ENCODE peak calls at places on chromosomes 3 and 15, in eight cellular contexts. B is posterior vena cava; P is DND-41; J is GM19239; N is sciatic nerve; K is EH; L is IMR-90; H is CD8-positive, alpha-beta memory T cell. Y is an unnamed sample.

GRCh38 chr3:131846296-131846924 is 188.4 kb downstream of the CPNE4 start:
- DNase-seq in K (no peak), H (no peak), J (no peak), P (no peak), L (no peak), B (no peak), N (no peak), Y (no peak)

GRCh38 chr3:4782095-4782494 is 197.1 kb upstream of the BHLHE40 start:
- DNase-seq in H (no peak), K (no peak), N (no peak), P (no peak), B (no peak), L (no peak), J (no peak), Y (no peak)

GRCh38 chr3:425094-425493 is 228.5 kb downstream of the CHL1 start:
- DNase-seq in K (no peak), H (no peak), N (no peak), L (no peak), J (no peak), P (no peak), B (no peak), Y (no peak)

GRCh38 chr3:120432105-120432860 is 18.5 kb downstream of the FSTL1 start:
- DNase-seq in N (no peak), K (peak), J (no peak), L (peak), B (no peak), H (no peak), P (no peak), Y (no peak)

GRCh38 chr3:112811150-112811884 is 35.3 kb downstream of the CD200R1L start:
- DNase-seq in N (peak), K (peak), H (no peak), P (no peak), J (no peak), L (peak), B (no peak), Y (no peak)

GRCh38 chr15:95262866-95263564 is 1031.7 kb downstream of the MCTP2 start:
- DNase-seq in H (no peak), B (no peak), J (no peak), L (peak), P (no peak), K (peak), N (no peak), Y (no peak)

GRCh38 chr15:43518073-43518761 is 809 bp downstream of the MAP1A start:
- DNase-seq in N (no peak), B (peak), P (peak), K (peak), L (peak), J (no peak), H (no peak), Y (no peak)

GRCh38 chr15:69154684-69155083 is 5.8 kb upstream of the GLCE start:
- DNase-seq in P (no peak), L (peak), B (no peak), H (no peak), J (no peak), N (no peak), K (peak), Y (no peak)

GRCh38 chr3:196726788-196727675 is 12.6 kb upstream of the PAK2 start:
- DNase-seq in H (no peak), N (no peak), K (peak), L (peak), P (no peak), J (no peak), B (no peak), Y (no peak)

GRCh38 chr15:38709196-38709595 is 144.6 kb upstream of the RASGRP1 start:
- DNase-seq in P (no peak), J (no peak), L (no peak), B (no peak), K (no peak), N (no peak), H (no peak), Y (no peak)

GRCh38 chr3:188863999-188864406 is 307.8 kb upstream of the TPRG1 start:
- DNase-seq in K (peak), N (no peak), P (no peak), J (no peak), H (no peak), B (no peak), L (peak), Y (no peak)

GRCh38 chr3:177212278-177212610 is 15.0 kb upstream of the TBL1XR1 start:
- DNase-seq in B (no peak), J (no peak), K (no peak), L (no peak), N (no peak), P (no peak), H (no peak), Y (no peak)

GRCh38 chr15:75454471-75455418 is 3.3 kb upstream of the SIN3A start:
- DNase-seq in N (peak), K (no peak), B (peak), P (peak), L (no peak), H (peak), J (no peak), Y (peak)

GRCh38 chr3:86801921-86802320 is 189.0 kb downstream of the VGLL3 start:
- DNase-seq in L (peak), N (no peak), H (no peak), J (no peak), K (peak), P (no peak), B (no peak), Y (no peak)

GRCh38 chr3:197811343-197811742 is 20.3 kb downstream of the LRCH3 start:
- DNase-seq in L (peak), J (no peak), B (no peak), N (peak), H (no peak), P (no peak), K (peak), Y (no peak)

GRCh38 chr3:14523792-14524191 is 16.4 kb downstream of the GRIP2 start:
- DNase-seq in P (no peak), B (peak), H (no peak), N (peak), K (peak), J (no peak), L (peak), Y (no peak)